ENCODE peak calls at places on chromosomes 4 and X, in seven cellular contexts. T, P, U, W, S, H and L are unnamed samples.

GRCh38 chr4:81806485-81806884 is 334.8 kb upstream of the RASGEF1B start:
- DNase-seq in H (no peak), U (no peak), S (no peak), T (no peak), P (no peak), W (no peak), L (no peak)

GRCh38 chr4:9952415-9952950 is 68.8 kb downstream of the SLC2A9 start:
- DNase-seq in H (no peak), P (no peak), U (no peak), S (no peak), W (no peak), T (no peak), L (no peak)

GRCh38 chr4:11455201-11455835 is 26.6 kb upstream of the HS3ST1 start:
- DNase-seq in W (no peak), S (no peak), U (no peak), P (no peak), H (no peak), T (no peak), L (peak)

GRCh38 chr4:52750819-52751348 is 341 bp downstream of the ERVMER34-1 start:
- DNase-seq in T (peak), S (peak), P (no peak), H (peak), U (no peak), W (peak), L (peak)

GRCh38 chr4:40530961-40531635 is 98.6 kb downstream of the RBM47 start:
- DNase-seq in H (no peak), P (no peak), W (no peak), T (no peak), U (no peak), S (no peak), L (peak)

GRCh38 chr4:186188107-186188506 is 3.3 kb upstream of the CYP4V2 start:
- DNase-seq in U (no peak), S (no peak), P (no peak), T (no peak), W (no peak), H (no peak), L (no peak)

GRCh38 chr4:19227701-19228100 is 1024.0 kb upstream of the SLIT2 start:
- DNase-seq in H (no peak), U (no peak), P (no peak), W (peak), S (no peak), T (no peak), L (no peak)

GRCh38 chrX:101685923-101686322 is 26.3 kb upstream of the ARMCX2 start:
- DNase-seq in H (no peak), S (peak), W (no peak), P (no peak), T (no peak), U (no peak), L (no peak)

GRCh38 chrX:118855681-118856310 is 32.2 kb downstream of the ZCCHC12 start:
- DNase-seq in W (no peak), S (no peak), T (no peak), U (no peak), P (no peak), H (no peak), L (no peak)

GRCh38 chrX:40420899-40421729 is 159.7 kb upstream of the ATP6AP2 start:
- DNase-seq in H (no peak), T (no peak), S (peak), U (no peak), W (no peak), P (no peak), L (no peak)

GRCh38 chr4:81152839-81153713 is 61.9 kb downstream of the PRKG2 start:
- DNase-seq in S (no peak), U (no peak), W (no peak), T (no peak), P (no peak), H (no peak), L (no peak)